ENCODE peak calls at places on chromosomes 7 and 10, in eight cellular contexts. E, R, J, V, O, P, Z and U are unnamed samples.

GRCh38 chr10:28587970-28588290 is 55.0 kb downstream of the WAC start:
- DNase-seq in Z (peak), E (no peak), V (no peak), O (peak), R (peak), J (no peak), P (no peak), U (no peak)

GRCh38 chr10:43353495-43354324 is 17.7 kb upstream of the FXYD4 start:
- DNase-seq in J (no peak), P (no peak), R (no peak), E (no peak), Z (no peak), O (peak), V (no peak), U (no peak)

GRCh38 chr10:37703074-37703473 is 154.3 kb downstream of the ZNF248 start:
- DNase-seq in O (no peak), J (no peak), E (no peak), V (no peak), P (no peak), Z (no peak), R (no peak), U (no peak)

GRCh38 chr10:92024700-92025099 is 101.1 kb downstream of the BTAF1 start:
- DNase-seq in J (no peak), Z (peak), P (no peak), E (no peak), V (no peak), O (peak), R (peak), U (no peak)

GRCh38 chr7:134108803-134109202 is 18.3 kb upstream of the LRGUK start:
- DNase-seq in E (no peak), Z (peak), J (no peak), P (no peak), V (no peak), R (no peak), O (no peak), U (no peak)

GRCh38 chr7:140225562-140226249 is 48.9 kb upstream of the KDM7A start:
- DNase-seq in J (no peak), Z (no peak), V (peak), O (no peak), E (no peak), R (no peak), P (no peak), U (no peak)

GRCh38 chr10:124231188-124232135 is 138.1 kb upstream of the CHST15 start:
- DNase-seq in P (no peak), J (no peak), V (no peak), O (no peak), Z (no peak), E (no peak), R (no peak), U (no peak)

GRCh38 chr7:120160166-120160565 is 112.8 kb upstream of the KCND2 start:
- DNase-seq in O (no peak), Z (no peak), P (no peak), R (no peak), E (no peak), V (no peak), J (no peak), U (no peak)

GRCh38 chr10:70915806-70916205 is 27.4 kb upstream of the PCBD1 start:
- DNase-seq in Z (no peak), E (no peak), R (no peak), O (no peak), P (no peak), J (no peak), V (no peak), U (peak)

GRCh38 chr7:92831716-92832622 is 4.4 kb downstream of the CDK6 start:
- DNase-seq in O (peak), J (no peak), R (peak), E (no peak), Z (peak), P (no peak), V (no peak), U (no peak)

GRCh38 chr7:1912472-1913289 is 242.6 kb downstream of the ELFN1 start:
- DNase-seq in O (peak), V (no peak), J (no peak), Z (peak), R (peak), E (peak), P (no peak), U (no peak)
- TF ChIP-seq CTCF in O (peak), V (no peak), J (no peak), Z (peak), R (peak), E (no peak), P (no peak), U (no peak)

GRCh38 chr10:4763513-4763912 is 62.5 kb upstream of the AKR1E2 start:
- DNase-seq in R (no peak), P (no peak), E (no peak), Z (no peak), V (no peak), J (no peak), O (no peak), U (no peak)

GRCh38 chr10:4763960-4764428 is 62.0 kb upstream of the AKR1E2 start:
- DNase-seq in P (no peak), R (peak), Z (peak), E (no peak), O (peak), V (no peak), J (no peak), U (no peak)

GRCh38 chr10:4767033-4767814 is 58.8 kb upstream of the AKR1E2 start:
- DNase-seq in R (peak), O (peak), P (peak), E (no peak), V (no peak), J (no peak), Z (peak), U (no peak)

GRCh38 chr10:4765428-4765827 is 60.6 kb upstream of the AKR1E2 start:
- DNase-seq in J (no peak), R (peak), V (no peak), P (no peak), E (no peak), Z (peak), O (no peak), U (no peak)

GRCh38 chr10:4766449-4766848 is 59.6 kb upstream of the AKR1E2 start:
- DNase-seq in P (no peak), Z (no peak), R (peak), O (peak), E (no peak), J (no peak), V (no peak), U (no peak)
- TF ChIP-seq CTCF in P (no peak), Z (no peak), R (no peak), O (no peak), E (no peak), J (no peak), V (no peak), U (no peak)

GRCh38 chr10:26586211-26586610 is 111.3 kb upstream of the PDSS1 start:
- DNase-seq in Z (no peak), R (no peak), V (no peak), O (no peak), P (no peak), E (no peak), J (no peak), U (no peak)

GRCh38 chr10:26593896-26594295 is 103.6 kb upstream of the PDSS1 start:
- DNase-seq in R (no peak), O (no peak), P (no peak), J (no peak), Z (no peak), E (no peak), V (no peak), U (no peak)

GRCh38 chr10:26588611-26589010 is 108.9 kb upstream of the PDSS1 start:
- DNase-seq in R (no peak), V (no peak), P (no peak), E (no peak), Z (no peak), J (no peak), O (no peak), U (no peak)
- TF ChIP-seq CTCF in R (no peak), V (no peak), P (no peak), E (no peak), Z (no peak), J (no peak), O (no peak), U (no peak)

GRCh38 chr10:130689743-130690626 is 553.8 kb downstream of the GLRX3 start:
- DNase-seq in Z (no peak), R (no peak), E (no peak), O (no peak), P (no peak), V (no peak), J (no peak), U (no peak)

GRCh38 chr10:130687566-130687965 is 551.4 kb downstream of the GLRX3 start:
- DNase-seq in O (no peak), R (no peak), E (no peak), J (no peak), V (no peak), Z (no peak), P (no peak), U (no peak)

GRCh38 chr10:130691787-130692186 is 555.6 kb downstream of the GLRX3 start:
- DNase-seq in V (no peak), O (no peak), Z (no peak), R (no peak), P (no peak), J (no peak), E (no peak), U (no peak)

DNA sequence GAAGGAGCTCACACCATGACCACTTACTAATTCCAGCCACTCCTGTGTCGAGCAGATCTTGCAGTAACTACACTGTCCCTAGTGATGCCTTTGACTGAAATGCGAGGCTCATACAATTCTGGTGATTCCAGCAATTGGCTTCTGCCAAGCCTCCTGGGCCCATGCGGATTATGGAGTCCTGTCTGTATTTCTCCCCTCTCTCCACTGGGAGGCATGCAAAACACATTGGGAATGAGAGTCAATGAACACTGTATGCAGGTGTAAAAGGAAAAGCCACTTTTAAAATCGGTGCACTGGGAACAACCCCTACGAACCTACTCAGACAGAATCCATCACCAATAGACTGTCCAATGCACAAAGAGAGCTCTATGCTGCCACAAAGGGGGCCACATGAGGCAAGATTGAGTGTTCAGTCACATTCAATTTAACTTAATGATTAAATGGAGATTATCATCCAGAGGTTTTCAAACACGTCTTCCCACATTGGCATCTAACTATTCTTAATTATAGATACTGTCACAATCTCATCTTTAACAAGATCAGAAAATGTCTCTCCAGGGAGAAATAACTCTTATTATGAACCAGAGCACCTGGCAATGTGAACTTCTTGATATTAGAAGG is 550.6 kb downstream of the GLRX3 start:
- DNase-seq in R (no peak), P (peak), E (no peak), O (no peak), V (no peak), J (peak), Z (no peak), U (no peak)
- TF ChIP-seq CTCF in R (no peak), P (peak), E (no peak), O (no peak), V (no peak), J (peak), Z (no peak), U (peak)

GRCh38 chr7:100889761-100890639 is 485 bp upstream of the UFSP1 start:
- DNase-seq in O (peak), P (peak), V (peak), Z (peak), E (peak), R (peak), J (peak), U (peak)
- TF ChIP-seq CTCF in O (no peak), P (peak), V (no peak), Z (no peak), E (no peak), R (no peak), J (peak), U (peak)

GRCh38 chr10:5589963-5590511 is 65.3 kb downstream of the CALML3 start:
- DNase-seq in O (peak), V (no peak), Z (peak), P (no peak), J (no peak), R (peak), E (no peak), U (peak)
- TF ChIP-seq CTCF in O (peak), V (no peak), Z (peak), P (peak), J (peak), R (peak), E (no peak), U (peak)